ENCODE peak calls at places on chromosomes 7 and 10, in five cellular contexts. S is fibroblast of lung, W is endodermal cell, Q is NCI-H460, O is HuH-7.5. Y is an unnamed sample.
A peak's percentile ranks its signal among the peaks of the same experiment; 100 is the strongest.

GRCh38 chr7:46675456-46675855 is 754.4 kb upstream of the IGFBP3 start:
- DNase-seq in W (no peak), O (no peak), S (no peak), Q (no peak), Y (no peak)

GRCh38 chr10:92290076-92290836 is 622 bp downstream of the CPEB3 start:
- DNase-seq in S (peak; percentile 43), O (peak; percentile 31), W (no peak), Q (peak; percentile 14), Y (peak; percentile 29)

GRCh38 chr10:128473396-128473795 is 347.2 kb upstream of the MKI67 start:
- DNase-seq in S (no peak), W (no peak), O (no peak), Q (no peak), Y (no peak)

GRCh38 chr10:72204296-72204695 is 11.5 kb upstream of the ANAPC16 start:
- DNase-seq in S (no peak), Q (no peak), W (no peak), O (no peak), Y (no peak)

GRCh38 chr10:3889961-3890522 is 105.0 kb upstream of the KLF6 start:
- DNase-seq in S (no peak), W (no peak), Q (no peak), O (no peak), Y (no peak)

GRCh38 chr10:132725202-132725601 is 60.7 kb downstream of the NKX6-2 start:
- DNase-seq in Q (no peak), S (no peak), O (no peak), W (no peak), Y (no peak)

GRCh38 chr10:127415901-127416630 is 133.0 kb upstream of the NPS start:
- DNase-seq in O (no peak), Q (no peak), S (no peak), W (no peak), Y (no peak)

GRCh38 chr10:133044502-133044901 is 43.2 kb upstream of the ADGRA1 start:
- DNase-seq in S (no peak), W (no peak), Q (no peak), O (no peak), Y (no peak)

GRCh38 chr7:14023342-14023741 is 33.9 kb upstream of the ETV1 start:
- DNase-seq in Q (no peak), W (no peak), S (no peak), O (no peak), Y (no peak)

GRCh38 chr7:135414850-135415439 is 95.0 kb downstream of the CNOT4 start:
- DNase-seq in S (peak; percentile 78), Q (peak; percentile 62), O (peak; percentile 8), W (peak; percentile 85), Y (no peak)

GRCh38 chr10:45420453-45421192 is 46.6 kb downstream of the ALOX5 start:
- DNase-seq in Q (no peak), S (peak; percentile 85), O (no peak), W (no peak), Y (peak; percentile 31)

GRCh38 chr7:148914208-148914777 is 30.2 kb upstream of the EZH2 start:
- DNase-seq in O (no peak), S (peak; percentile 64), W (no peak), Q (no peak), Y (peak; percentile 85)

GRCh38 chr10:17923728-17924127 is 28.0 kb upstream of the SLC39A12 start:
- DNase-seq in S (peak; percentile 89), Q (no peak), W (no peak), O (no peak), Y (no peak)

GRCh38 chr7:122412886-122413285 is 108.3 kb upstream of the FEZF1 start:
- DNase-seq in S (peak; percentile 93), W (no peak), O (no peak), Q (no peak), Y (no peak)

Y was measured in T-helper 2 cell treated with Interferon-gamma antibody and Interleukin-4, amounts not matched to agents 5 μg/mL and 100 μg/mL, for 36 hours.